ENCODE peak calls at places on chromosomes 4 and X, in four cellular contexts. L is activated CD8-positive, alpha-beta memory T cell treated with anti-CD3 and anti-CD28 coated beads, Interleukin-2, amount 50 U/mL, for 48 hours; H is CD4-positive, CD25-positive, alpha-beta regulatory T cell; C is astrocyte of the cerebellum. T is an unnamed sample.

GRCh38 chr4:5322321-5322720 is 271.0 kb downstream of the STK32B start:
- DNase-seq in L (no peak), H (no peak), C (no peak), T (no peak)

GRCh38 chrX:44433556-44433955 is 90.1 kb upstream of the EFHC2 start:
- DNase-seq in L (no peak), H (no peak), C (no peak), T (no peak)

GRCh38 chr4:102787096-102787867 is 26.5 kb upstream of the MANBA start:
- DNase-seq in L (no peak), H (no peak), C (no peak), T (no peak)

GRCh38 chrX:13078739-13079444 is 34.5 kb upstream of the FAM9C start:
- DNase-seq in L (no peak), H (no peak), C (peak), T (peak)

GRCh38 chrX:23434356-23434884 is 99.8 kb downstream of the PTCHD1 start:
- DNase-seq in L (no peak), H (no peak), C (peak), T (no peak)

GRCh38 chr4:115053313-115053712 is 60.1 kb downstream of the NDST4 start:
- DNase-seq in L (no peak), H (no peak), C (no peak), T (no peak)

GRCh38 chrX:30308263-30309138 is 689 bp downstream of the NR0B1 start:
- DNase-seq in L (peak), H (no peak), C (no peak), T (no peak)

GRCh38 chrX:153744210-153745066 is 19.6 kb upstream of the PLXNB3 start:
- DNase-seq in L (no peak), H (no peak), C (no peak), T (no peak)

GRCh38 chr4:84666444-84666843 is 83.5 kb downstream of the CDS1 start:
- DNase-seq in L (no peak), H (no peak), C (no peak), T (no peak)

GRCh38 chr4:105956566-105956965 is 61.3 kb downstream of the NPNT start:
- DNase-seq in L (no peak), H (no peak), C (no peak), T (no peak)

GRCh38 chrX:53561912-53562311 is 124.6 kb downstream of the HUWE1 start:
- DNase-seq in L (no peak), H (no peak), C (no peak), T (no peak)

GRCh38 chr4:41331224-41331623 is 74.5 kb downstream of the UCHL1 start:
- DNase-seq in L (no peak), H (no peak), C (no peak), T (no peak)

GRCh38 chr4:101019941-101020401 is 327.4 kb downstream of the PPP3CA start:
- DNase-seq in L (no peak), H (peak), C (no peak), T (no peak)

GRCh38 chr4:54657556-54658313 is at the start of gene KIT:
- DNase-seq in L (peak), H (no peak), C (peak), T (no peak)

GRCh38 chr4:15333692-15334633 is 93.9 kb upstream of the C1QTNF7 start:
- DNase-seq in L (no peak), H (no peak), C (peak), T (no peak)

GRCh38 chrX:24990585-24990984 is 25.2 kb downstream of the ARX start:
- DNase-seq in L (no peak), H (no peak), C (peak), T (no peak)

GRCh38 chr4:88352062-88352461 is 26.6 kb upstream of the HERC6 start:
- DNase-seq in L (no peak), H (no peak), C (no peak), T (no peak)

GRCh38 chr4:105542032-105542431 is 10.4 kb upstream of the ARHGEF38 start:
- DNase-seq in L (no peak), H (no peak), C (no peak), T (no peak)

GRCh38 chrX:15911729-15912550 is 57.3 kb upstream of the AP1S2 start:
- DNase-seq in L (no peak), H (no peak), C (no peak), T (no peak)

GRCh38 chrX:53686151-53686885 is at the start of gene HUWE1:
- DNase-seq in L (peak), H (peak), C (no peak), T (peak)

GRCh38 chr4:120509719-120510118 is 412.8 kb downstream of the PRDM5 start:
- DNase-seq in L (no peak), H (no peak), C (no peak), T (no peak)

GRCh38 chr4:20641971-20642370 is 58.3 kb upstream of the PACRGL start:
- DNase-seq in L (no peak), H (no peak), C (no peak), T (no peak)

GRCh38 chr4:70236125-70236524 is 6.3 kb upstream of the CSN3 start:
- DNase-seq in L (no peak), H (no peak), C (no peak), T (no peak)

GRCh38 chrX:149374751-149375150 is 130.4 kb downstream of the IDS start:
- DNase-seq in L (no peak), H (no peak), C (peak), T (no peak)

GRCh38 chrX:69564665-69565064 is 51.2 kb upstream of the EDA start:
- DNase-seq in L (no peak), H (no peak), C (no peak), T (no peak)

GRCh38 chr4:113901994-113902787 is 77.3 kb downstream of the ARSJ start:
- DNase-seq in L (peak), H (peak), C (no peak), T (no peak)

GRCh38 chr4:187501731-187502130 is 493.8 kb upstream of the ZFP42 start:
- DNase-seq in L (no peak), H (no peak), C (no peak), T (no peak)

GRCh38 chr4:149512489-149512888 is 303.2 kb downstream of the IQCM start:
- DNase-seq in L (no peak), H (no peak), C (no peak), T (no peak)

GRCh38 chr4:85842540-85842939 is 367.6 kb downstream of the ARHGAP24 start:
- DNase-seq in L (no peak), H (no peak), C (no peak), T (no peak)

GRCh38 chr4:67201334-67201733 is 344.0 kb downstream of the CENPC start:
- DNase-seq in L (no peak), H (no peak), C (no peak), T (no peak)

GRCh38 chr4:173635395-173635794 is 105.4 kb upstream of the HAND2 start:
- DNase-seq in L (no peak), H (no peak), C (no peak), T (no peak)